ENCODE peak calls at places on chromosomes 3 and 15, in six cellular contexts. O, E, K, U, H and R are unnamed samples.
A peak's percentile ranks its signal among the peaks of the same experiment; 100 is the strongest.

GRCh38 chr15:65629548-65629947 is 7.8 kb downstream of the SLC24A1 start:
- DNase-seq in O (no peak), E (no peak), K (no peak), U (no peak), H (no peak), R (no peak)

GRCh38 chr3:13610006-13610570 is 61.2 kb downstream of the FBLN2 start:
- DNase-seq in O (no peak), E (no peak), K (no peak), U (no peak), H (no peak), R (no peak)

GRCh38 chr3:178385280-178385952 is 150.8 kb upstream of the KCNMB2 start:
- DNase-seq in O (peak; percentile 2), E (peak; percentile 43), K (peak; percentile 9), U (no peak), H (peak; percentile 51), R (no peak)

GRCh38 chr3:132228923-132229322 is 88.3 kb upstream of the ACP3 start:
- DNase-seq in O (no peak), E (peak; percentile 72), K (no peak), U (no peak), H (peak; percentile 14), R (no peak)

GRCh38 chr15:67758610-67759300 is 66.6 kb upstream of the SKOR1 start:
- DNase-seq in O (no peak), E (no peak), K (no peak), U (no peak), H (no peak), R (no peak)

GRCh38 chr15:57892181-57892580 is 173.3 kb downstream of the ALDH1A2 start:
- DNase-seq in O (no peak), E (peak; percentile 6), K (no peak), U (no peak), H (no peak), R (no peak)

GRCh38 chr15:63982381-63982854 is 63.9 kb downstream of the DAPK2 start:
- DNase-seq in O (no peak), E (no peak), K (no peak), U (no peak), H (no peak), R (no peak)

GRCh38 chr15:48962662-48963523 is 826 bp downstream of the SHC4 start:
- DNase-seq in O (no peak), E (peak; percentile 42), K (peak; percentile 11), U (no peak), H (peak; percentile 53), R (no peak)

GRCh38 chr3:169914321-169914720 is 2.9 kb downstream of the SAMD7 start:
- DNase-seq in O (no peak), E (peak; percentile 41), K (no peak), U (no peak), H (peak; percentile 60), R (no peak)

GRCh38 chr3:175890056-175890455 is 1030.9 kb downstream of the NAALADL2 start:
- DNase-seq in O (no peak), E (no peak), K (no peak), U (no peak), H (no peak), R (no peak)

GRCh38 chr3:40800343-40800742 is 275.6 kb downstream of the ZNF621 start:
- DNase-seq in O (no peak), E (peak; percentile 100), K (no peak), U (peak; percentile 44), H (peak; percentile 68), R (no peak)

GRCh38 chr15:75704263-75704615 is 8.4 kb downstream of the CSPG4 start:
- DNase-seq in O (no peak), E (no peak), K (no peak), U (no peak), H (no peak), R (no peak)

GRCh38 chr3:185807455-185808068 is 17.3 kb downstream of the IGF2BP2 start:
- DNase-seq in O (no peak), E (peak; percentile 98), K (no peak), U (no peak), H (peak; percentile 46), R (no peak)

GRCh38 chr3:192090586-192090985 is 629.6 kb downstream of the PYDC2 start:
- DNase-seq in O (no peak), E (peak; percentile 73), K (no peak), U (no peak), H (peak; percentile 29), R (no peak)

GRCh38 chr3:62562017-62562416 is 188.7 kb upstream of the FEZF2 start:
- DNase-seq in O (no peak), E (peak; percentile 41), K (no peak), U (no peak), H (no peak), R (no peak)

GRCh38 chr3:187739125-187739560 is 6.1 kb downstream of the BCL6 start:
- DNase-seq in O (no peak), E (no peak), K (no peak), U (no peak), H (peak; percentile 53), R (peak; percentile 70)

GRCh38 chr3:45994661-45995369 is 809 bp downstream of the FYCO1 start:
- DNase-seq in O (peak; percentile 15), E (peak; percentile 22), K (peak; percentile 27), U (peak; percentile 41), H (peak; percentile 30), R (peak; percentile 61)

GRCh38 chr3:56183529-56183928 is 284.7 kb downstream of the ERC2 start:
- DNase-seq in O (no peak), E (no peak), K (no peak), U (no peak), H (no peak), R (no peak)

GRCh38 chr3:136152176-136152843 is 43.8 kb downstream of the MSL2 start:
- DNase-seq in O (no peak), E (no peak), K (no peak), U (no peak), H (no peak), R (no peak)

GRCh38 chr3:136042608-136043221 is 77.2 kb downstream of the PPP2R3A start:
- DNase-seq in O (no peak), E (peak; percentile 65), K (peak; percentile 29), U (no peak), H (peak; percentile 69), R (no peak)

GRCh38 chr3:122969585-122970453 is 57.7 kb downstream of the SEMA5B start:
- DNase-seq in O (no peak), E (peak; percentile 86), K (no peak), U (no peak), H (no peak), R (no peak)

GRCh38 chr3:15152166-15152565 is 53.2 kb upstream of the RBSN start:
- DNase-seq in O (no peak), E (no peak), K (no peak), U (no peak), H (no peak), R (no peak)

GRCh38 chr15:93037341-93038063 is 51.5 kb downstream of the RGMA start:
- DNase-seq in O (no peak), E (no peak), K (no peak), U (no peak), H (peak; percentile 5), R (peak; percentile 46)

GRCh38 chr3:36214460-36214859 is 165.8 kb upstream of the STAC start:
- DNase-seq in O (no peak), E (no peak), K (no peak), U (no peak), H (no peak), R (no peak)

GRCh38 chr3:128021768-128022372 is 30.4 kb upstream of the SEC61A1 start:
- DNase-seq in O (no peak), E (no peak), K (no peak), U (peak; percentile 15), H (no peak), R (no peak)

GRCh38 chr15:62715946-62716345 is 326.6 kb upstream of the TPM1 start:
- DNase-seq in O (no peak), E (no peak), K (no peak), U (no peak), H (no peak), R (no peak)

GRCh38 chr3:40810813-40811212 is 286.1 kb downstream of the ZNF621 start:
- DNase-seq in O (no peak), E (no peak), K (no peak), U (no peak), H (no peak), R (no peak)

GRCh38 chr3:188682316-188682715 is 489.5 kb upstream of the TPRG1 start:
- DNase-seq in O (no peak), E (no peak), K (no peak), U (no peak), H (no peak), R (no peak)

GRCh38 chr15:51333571-51333970 is 4.8 kb downstream of the CYP19A1 start:
- DNase-seq in O (no peak), E (no peak), K (no peak), U (no peak), H (no peak), R (no peak)

GRCh38 chr3:187017511-187018230 is 87.3 kb downstream of the ST6GAL1 start:
- DNase-seq in O (no peak), E (peak; percentile 94), K (no peak), U (no peak), H (no peak), R (no peak)

GRCh38 chr3:129130291-129130813 is 8.7 kb upstream of the RAB43 start:
- DNase-seq in O (no peak), E (no peak), K (no peak), U (no peak), H (no peak), R (no peak)

GRCh38 chr3:40240921-40241320 is 68.6 kb upstream of the EIF1B start:
- DNase-seq in O (no peak), E (no peak), K (no peak), U (no peak), H (no peak), R (no peak)

GRCh38 chr3:30964612-30965011 is 70.2 kb upstream of the GADL1 start:
- DNase-seq in O (no peak), E (peak; percentile 18), K (no peak), U (no peak), H (no peak), R (no peak)

GRCh38 chr3:148815736-148816135 is 11.9 kb upstream of the CPB1 start:
- DNase-seq in O (no peak), E (no peak), K (no peak), U (no peak), H (no peak), R (no peak)

GRCh38 chr15:79184465-79184892 is 93.9 kb upstream of the RASGRF1 start:
- DNase-seq in O (peak; percentile 63), E (peak; percentile 62), K (peak; percentile 75), U (peak; percentile 73), H (peak; percentile 64), R (peak; percentile 76)

GRCh38 chr3:197353867-197354180 is 55.4 kb upstream of the DLG1 start:
- DNase-seq in O (no peak), E (peak; percentile 32), K (no peak), U (no peak), H (no peak), R (no peak)

GRCh38 chr3:8519774-8520448 is 18.3 kb downstream of the LMCD1 start:
- DNase-seq in O (no peak), E (no peak), K (no peak), U (no peak), H (no peak), R (no peak)

GRCh38 chr3:119630562-119631329 is 29.6 kb downstream of the POPDC2 start:
- DNase-seq in O (no peak), E (peak; percentile 45), K (no peak), U (peak; percentile 53), H (no peak), R (no peak)

GRCh38 chr3:171261487-171261886 is 198.7 kb downstream of the TNIK start:
- DNase-seq in O (no peak), E (peak; percentile 80), K (no peak), U (no peak), H (peak; percentile 84), R (peak; percentile 55)

GRCh38 chr3:10466186-10466585 is 39.2 kb downstream of the ATP2B2 start:
- DNase-seq in O (no peak), E (no peak), K (no peak), U (no peak), H (no peak), R (no peak)